ENCODE peak calls at places on chromosome 19, in eight cellular contexts. One of them, this sample, is unnamed.
A peak's percentile ranks its signal among the peaks of the same experiment; 100 is the strongest.

GRCh38 chr19:10290876-10291553 is 1.3 kb downstream of the ICAM5 start:
- DNase-seq in NCI-H187 treated with DMSO at 0.1 percent for 48 hours: no peak
- DNase-seq in activated naive CD4-positive, alpha-beta T cell: peak; percentile 28
- DNase-seq in activated CD4-positive, CD25-positive, alpha-beta regulatory T cell: no peak
- DNase-seq in stimulated activated naive CD4-positive, alpha-beta T cell: peak; percentile 28
- DNase-seq in SHP77 treated with DMSO at 0.1 percent for 48 hours: no peak
- DNase-seq in GM23338: peak; percentile 76
- DNase-seq in naive B cell: no peak
- DNase-seq in this sample: peak; percentile 55

GRCh38 chr19:29568036-29568788 is 37.9 kb upstream of the POP4 start:
- DNase-seq in GM23338: no peak
- DNase-seq in activated CD4-positive, CD25-positive, alpha-beta regulatory T cell: no peak
- DNase-seq in SHP77 treated with DMSO at 0.1 percent for 48 hours: no peak
- DNase-seq in activated naive CD4-positive, alpha-beta T cell: no peak
- DNase-seq in naive B cell: no peak
- DNase-seq in NCI-H187 treated with DMSO at 0.1 percent for 48 hours: no peak
- DNase-seq in stimulated activated naive CD4-positive, alpha-beta T cell: no peak
- DNase-seq in this sample: no peak

GRCh38 chr19:2248136-2249009 is 750 bp upstream of the AMH start:
- DNase-seq in stimulated activated naive CD4-positive, alpha-beta T cell: no peak
- DNase-seq in activated CD4-positive, CD25-positive, alpha-beta regulatory T cell: no peak
- DNase-seq in SHP77 treated with DMSO at 0.1 percent for 48 hours: no peak
- DNase-seq in NCI-H187 treated with DMSO at 0.1 percent for 48 hours: no peak
- DNase-seq in GM23338: no peak
- DNase-seq in activated naive CD4-positive, alpha-beta T cell: no peak
- DNase-seq in naive B cell: no peak
- DNase-seq in this sample: no peak

GRCh38 chr19:35955881-35956634 is 19.9 kb downstream of the LRFN3 start:
- DNase-seq in SHP77 treated with DMSO at 0.1 percent for 48 hours: no peak
- DNase-seq in GM23338: no peak
- DNase-seq in activated CD4-positive, CD25-positive, alpha-beta regulatory T cell: no peak
- DNase-seq in activated naive CD4-positive, alpha-beta T cell: no peak
- DNase-seq in naive B cell: no peak
- DNase-seq in NCI-H187 treated with DMSO at 0.1 percent for 48 hours: no peak
- DNase-seq in stimulated activated naive CD4-positive, alpha-beta T cell: no peak
- DNase-seq in this sample: no peak

GRCh38 chr19:35013820-35014754 is 14.0 kb downstream of the GRAMD1A start:
- DNase-seq in SHP77 treated with DMSO at 0.1 percent for 48 hours: no peak
- DNase-seq in activated naive CD4-positive, alpha-beta T cell: peak; percentile 53
- DNase-seq in GM23338: no peak
- DNase-seq in activated CD4-positive, CD25-positive, alpha-beta regulatory T cell: no peak
- DNase-seq in naive B cell: no peak
- DNase-seq in stimulated activated naive CD4-positive, alpha-beta T cell: peak; percentile 48
- DNase-seq in NCI-H187 treated with DMSO at 0.1 percent for 48 hours: no peak
- DNase-seq in this sample: no peak

GRCh38 chr19:49403404-49404187 is 15.5 kb downstream of the KASH5 start:
- DNase-seq in stimulated activated naive CD4-positive, alpha-beta T cell: no peak
- DNase-seq in activated CD4-positive, CD25-positive, alpha-beta regulatory T cell: no peak
- DNase-seq in activated naive CD4-positive, alpha-beta T cell: no peak
- DNase-seq in NCI-H187 treated with DMSO at 0.1 percent for 48 hours: peak; percentile 99
- DNase-seq in SHP77 treated with DMSO at 0.1 percent for 48 hours: peak; percentile 77
- DNase-seq in naive B cell: peak; percentile 32
- DNase-seq in GM23338: peak; percentile 96
- DNase-seq in this sample: peak; percentile 78

GRCh38 chr19:54465367-54466109 is 2.0 kb upstream of the LENG9 start:
- DNase-seq in activated CD4-positive, CD25-positive, alpha-beta regulatory T cell: no peak
- DNase-seq in activated naive CD4-positive, alpha-beta T cell: no peak
- DNase-seq in stimulated activated naive CD4-positive, alpha-beta T cell: no peak
- DNase-seq in SHP77 treated with DMSO at 0.1 percent for 48 hours: no peak
- DNase-seq in naive B cell: no peak
- DNase-seq in GM23338: peak; percentile 54
- DNase-seq in NCI-H187 treated with DMSO at 0.1 percent for 48 hours: no peak
- DNase-seq in this sample: no peak

GRCh38 chr19:39405261-39405912 is 1.3 kb upstream of the ZFP36 start:
- DNase-seq in GM23338: no peak
- DNase-seq in naive B cell: no peak
- DNase-seq in activated naive CD4-positive, alpha-beta T cell: peak; percentile 25
- DNase-seq in NCI-H187 treated with DMSO at 0.1 percent for 48 hours: no peak
- DNase-seq in activated CD4-positive, CD25-positive, alpha-beta regulatory T cell: no peak
- DNase-seq in stimulated activated naive CD4-positive, alpha-beta T cell: peak; percentile 55
- DNase-seq in SHP77 treated with DMSO at 0.1 percent for 48 hours: no peak
- DNase-seq in this sample: no peak

GRCh38 chr19:32200312-32201038 is 144.9 kb upstream of the ZNF507 start:
- DNase-seq in activated CD4-positive, CD25-positive, alpha-beta regulatory T cell: no peak
- DNase-seq in NCI-H187 treated with DMSO at 0.1 percent for 48 hours: no peak
- DNase-seq in activated naive CD4-positive, alpha-beta T cell: no peak
- DNase-seq in naive B cell: no peak
- DNase-seq in SHP77 treated with DMSO at 0.1 percent for 48 hours: no peak
- DNase-seq in stimulated activated naive CD4-positive, alpha-beta T cell: no peak
- DNase-seq in GM23338: no peak
- DNase-seq in this sample: no peak

GRCh38 chr19:20339444-20339843 is 172.4 kb downstream of the ZNF486 start:
- DNase-seq in SHP77 treated with DMSO at 0.1 percent for 48 hours: no peak
- DNase-seq in stimulated activated naive CD4-positive, alpha-beta T cell: no peak
- DNase-seq in naive B cell: no peak
- DNase-seq in NCI-H187 treated with DMSO at 0.1 percent for 48 hours: no peak
- DNase-seq in GM23338: no peak
- DNase-seq in activated CD4-positive, CD25-positive, alpha-beta regulatory T cell: no peak
- DNase-seq in activated naive CD4-positive, alpha-beta T cell: no peak
- DNase-seq in this sample: no peak

GRCh38 chr19:917323-918151 is at the start of gene KISS1R:
- DNase-seq in stimulated activated naive CD4-positive, alpha-beta T cell: no peak
- DNase-seq in SHP77 treated with DMSO at 0.1 percent for 48 hours: peak; percentile 33
- DNase-seq in GM23338: peak; percentile 93
- DNase-seq in activated CD4-positive, CD25-positive, alpha-beta regulatory T cell: no peak
- DNase-seq in naive B cell: peak; percentile 84
- DNase-seq in activated naive CD4-positive, alpha-beta T cell: peak; percentile 34
- DNase-seq in NCI-H187 treated with DMSO at 0.1 percent for 48 hours: no peak
- DNase-seq in this sample: peak; percentile 82

GRCh38 chr19:9128171-9128570 is 1.4 kb upstream of the OR7G3 start:
- DNase-seq in NCI-H187 treated with DMSO at 0.1 percent for 48 hours: no peak
- DNase-seq in GM23338: no peak
- DNase-seq in activated CD4-positive, CD25-positive, alpha-beta regulatory T cell: no peak
- DNase-seq in stimulated activated naive CD4-positive, alpha-beta T cell: no peak
- DNase-seq in SHP77 treated with DMSO at 0.1 percent for 48 hours: no peak
- DNase-seq in naive B cell: no peak
- DNase-seq in activated naive CD4-positive, alpha-beta T cell: no peak
- DNase-seq in this sample: no peak

GRCh38 chr19:33241530-33242101 is 16.0 kb upstream of the SLC7A10 start:
- DNase-seq in naive B cell: no peak
- DNase-seq in stimulated activated naive CD4-positive, alpha-beta T cell: no peak
- DNase-seq in NCI-H187 treated with DMSO at 0.1 percent for 48 hours: no peak
- DNase-seq in activated CD4-positive, CD25-positive, alpha-beta regulatory T cell: no peak
- DNase-seq in activated naive CD4-positive, alpha-beta T cell: no peak
- DNase-seq in SHP77 treated with DMSO at 0.1 percent for 48 hours: no peak
- DNase-seq in GM23338: peak; percentile 55
- DNase-seq in this sample: peak; percentile 52

GRCh38 chr19:51600940-51601575 is 29.1 kb downstream of the SIGLEC5 start:
- DNase-seq in SHP77 treated with DMSO at 0.1 percent for 48 hours: no peak
- DNase-seq in NCI-H187 treated with DMSO at 0.1 percent for 48 hours: no peak
- DNase-seq in stimulated activated naive CD4-positive, alpha-beta T cell: no peak
- DNase-seq in GM23338: peak; percentile 67
- DNase-seq in activated naive CD4-positive, alpha-beta T cell: no peak
- DNase-seq in activated CD4-positive, CD25-positive, alpha-beta regulatory T cell: no peak
- DNase-seq in naive B cell: peak; percentile 43
- DNase-seq in this sample: peak; percentile 62

GRCh38 chr19:50516859-50517703 is 3.4 kb upstream of the ASPDH start:
- DNase-seq in activated naive CD4-positive, alpha-beta T cell: no peak
- DNase-seq in SHP77 treated with DMSO at 0.1 percent for 48 hours: no peak
- DNase-seq in naive B cell: no peak
- DNase-seq in activated CD4-positive, CD25-positive, alpha-beta regulatory T cell: no peak
- DNase-seq in stimulated activated naive CD4-positive, alpha-beta T cell: no peak
- DNase-seq in GM23338: peak; percentile 51
- DNase-seq in NCI-H187 treated with DMSO at 0.1 percent for 48 hours: no peak
- DNase-seq in this sample: no peak

GRCh38 chr19:34853369-34853768 is 73.3 kb upstream of the ZNF30 start:
- DNase-seq in naive B cell: no peak
- DNase-seq in SHP77 treated with DMSO at 0.1 percent for 48 hours: no peak
- DNase-seq in activated CD4-positive, CD25-positive, alpha-beta regulatory T cell: no peak
- DNase-seq in activated naive CD4-positive, alpha-beta T cell: no peak
- DNase-seq in NCI-H187 treated with DMSO at 0.1 percent for 48 hours: no peak
- DNase-seq in stimulated activated naive CD4-positive, alpha-beta T cell: no peak
- DNase-seq in GM23338: no peak
- DNase-seq in this sample: no peak

GRCh38 chr19:41904118-41904870 is 21.3 kb downstream of the ARHGEF1 start:
- DNase-seq in GM23338: no peak
- DNase-seq in stimulated activated naive CD4-positive, alpha-beta T cell: no peak
- DNase-seq in activated CD4-positive, CD25-positive, alpha-beta regulatory T cell: no peak
- DNase-seq in naive B cell: no peak
- DNase-seq in NCI-H187 treated with DMSO at 0.1 percent for 48 hours: peak; percentile 97
- DNase-seq in SHP77 treated with DMSO at 0.1 percent for 48 hours: peak; percentile 29
- DNase-seq in activated naive CD4-positive, alpha-beta T cell: no peak
- DNase-seq in this sample: no peak

GRCh38 chr19:37333457-37333856 is 37.4 kb upstream of the ZNF527 start:
- DNase-seq in NCI-H187 treated with DMSO at 0.1 percent for 48 hours: no peak
- DNase-seq in activated naive CD4-positive, alpha-beta T cell: no peak
- DNase-seq in activated CD4-positive, CD25-positive, alpha-beta regulatory T cell: no peak
- DNase-seq in SHP77 treated with DMSO at 0.1 percent for 48 hours: no peak
- DNase-seq in stimulated activated naive CD4-positive, alpha-beta T cell: no peak
- DNase-seq in naive B cell: no peak
- DNase-seq in GM23338: no peak
- DNase-seq in this sample: no peak

GRCh38 chr19:5865772-5866171 is 4.6 kb downstream of the FUT5 start:
- DNase-seq in GM23338: no peak
- DNase-seq in activated naive CD4-positive, alpha-beta T cell: no peak
- DNase-seq in activated CD4-positive, CD25-positive, alpha-beta regulatory T cell: no peak
- DNase-seq in SHP77 treated with DMSO at 0.1 percent for 48 hours: no peak
- DNase-seq in naive B cell: no peak
- DNase-seq in NCI-H187 treated with DMSO at 0.1 percent for 48 hours: no peak
- DNase-seq in stimulated activated naive CD4-positive, alpha-beta T cell: no peak
- DNase-seq in this sample: no peak

GRCh38 chr19:9823816-9824215 is 3.9 kb upstream of the UBL5 start:
- DNase-seq in NCI-H187 treated with DMSO at 0.1 percent for 48 hours: no peak
- DNase-seq in activated CD4-positive, CD25-positive, alpha-beta regulatory T cell: no peak
- DNase-seq in SHP77 treated with DMSO at 0.1 percent for 48 hours: no peak
- DNase-seq in activated naive CD4-positive, alpha-beta T cell: no peak
- DNase-seq in GM23338: no peak
- DNase-seq in stimulated activated naive CD4-positive, alpha-beta T cell: no peak
- DNase-seq in naive B cell: no peak
- DNase-seq in this sample: no peak

GRCh38 chr19:47613165-47614146 is 4.5 kb downstream of the BICRA start:
- DNase-seq in naive B cell: no peak
- DNase-seq in stimulated activated naive CD4-positive, alpha-beta T cell: no peak
- DNase-seq in activated CD4-positive, CD25-positive, alpha-beta regulatory T cell: no peak
- DNase-seq in SHP77 treated with DMSO at 0.1 percent for 48 hours: no peak
- DNase-seq in NCI-H187 treated with DMSO at 0.1 percent for 48 hours: no peak
- DNase-seq in GM23338: peak; percentile 94
- DNase-seq in activated naive CD4-positive, alpha-beta T cell: no peak
- DNase-seq in this sample: peak; percentile 65

GRCh38 chr19:43438291-43439162 is 23.8 kb downstream of the TEX101 start:
- DNase-seq in activated naive CD4-positive, alpha-beta T cell: no peak
- DNase-seq in SHP77 treated with DMSO at 0.1 percent for 48 hours: no peak
- DNase-seq in GM23338: no peak
- DNase-seq in stimulated activated naive CD4-positive, alpha-beta T cell: no peak
- DNase-seq in NCI-H187 treated with DMSO at 0.1 percent for 48 hours: no peak
- DNase-seq in naive B cell: no peak
- DNase-seq in activated CD4-positive, CD25-positive, alpha-beta regulatory T cell: no peak
- DNase-seq in this sample: no peak

GRCh38 chr19:4369888-4370260 is 26.5 kb downstream of the MPND start:
- DNase-seq in SHP77 treated with DMSO at 0.1 percent for 48 hours: no peak
- DNase-seq in activated naive CD4-positive, alpha-beta T cell: peak; percentile 61
- DNase-seq in activated CD4-positive, CD25-positive, alpha-beta regulatory T cell: peak; percentile 40
- DNase-seq in naive B cell: peak; percentile 45
- DNase-seq in NCI-H187 treated with DMSO at 0.1 percent for 48 hours: no peak
- DNase-seq in GM23338: peak; percentile 65
- DNase-seq in stimulated activated naive CD4-positive, alpha-beta T cell: peak; percentile 57
- DNase-seq in this sample: peak; percentile 63

GRCh38 chr19:17973759-17974158 is 6.9 kb downstream of the KCNN1 start:
- DNase-seq in GM23338: no peak
- DNase-seq in naive B cell: no peak
- DNase-seq in stimulated activated naive CD4-positive, alpha-beta T cell: no peak
- DNase-seq in activated naive CD4-positive, alpha-beta T cell: no peak
- DNase-seq in activated CD4-positive, CD25-positive, alpha-beta regulatory T cell: no peak
- DNase-seq in NCI-H187 treated with DMSO at 0.1 percent for 48 hours: no peak
- DNase-seq in SHP77 treated with DMSO at 0.1 percent for 48 hours: no peak
- DNase-seq in this sample: peak; percentile 13

GRCh38 chr19:43467730-43468129 is 2.3 kb upstream of the LYPD3 start:
- DNase-seq in stimulated activated naive CD4-positive, alpha-beta T cell: no peak
- DNase-seq in SHP77 treated with DMSO at 0.1 percent for 48 hours: no peak
- DNase-seq in activated naive CD4-positive, alpha-beta T cell: no peak
- DNase-seq in activated CD4-positive, CD25-positive, alpha-beta regulatory T cell: no peak
- DNase-seq in naive B cell: no peak
- DNase-seq in NCI-H187 treated with DMSO at 0.1 percent for 48 hours: no peak
- DNase-seq in GM23338: no peak
- DNase-seq in this sample: no peak

GRCh38 chr19:43594710-43595604 is 977 bp downstream of the IRGQ start:
- DNase-seq in NCI-H187 treated with DMSO at 0.1 percent for 48 hours: no peak
- DNase-seq in activated naive CD4-positive, alpha-beta T cell: peak; percentile 61
- DNase-seq in activated CD4-positive, CD25-positive, alpha-beta regulatory T cell: peak; percentile 27
- DNase-seq in SHP77 treated with DMSO at 0.1 percent for 48 hours: peak; percentile 10
- DNase-seq in GM23338: peak; percentile 89
- DNase-seq in stimulated activated naive CD4-positive, alpha-beta T cell: peak; percentile 66
- DNase-seq in naive B cell: peak; percentile 66
- DNase-seq in this sample: peak; percentile 76